ENCODE peak calls at places on chromosomes 6 and 20, in four cellular contexts. X is GM20000, S is ovary, N is DMS153. U is an unnamed sample.

GRCh38 chr6:49463612-49463967 is 420 bp downstream of the CENPQ start:
- DNase-seq in N (no peak), X (no peak), S (no peak), U (peak; percentile 14)

GRCh38 chr20:53402233-53403005 is 191.2 kb downstream of the ZNF217 start:
- DNase-seq in N (no peak), X (no peak), S (no peak), U (no peak)

GRCh38 chr6:79984261-79984660 is 20.2 kb upstream of the TTK start:
- DNase-seq in X (no peak), N (no peak), S (no peak), U (no peak)

GRCh38 chr6:136676075-136676474 is 116.2 kb downstream of the MAP3K5 start:
- DNase-seq in N (no peak), X (no peak), S (no peak), U (no peak)

GRCh38 chr20:49166534-49167449 is 21.3 kb downstream of the STAU1 start:
- DNase-seq in S (no peak), X (peak; percentile 48), N (no peak), U (no peak)

GRCh38 chr6:124463271-124463670 is 499.0 kb upstream of the RNF217 start:
- DNase-seq in N (peak; percentile 73), S (no peak), X (no peak), U (peak; percentile 69)

GRCh38 chr20:59013959-59014608 is 5.1 kb upstream of the TUBB1 start:
- DNase-seq in X (no peak), N (no peak), S (no peak), U (no peak)

GRCh38 chr20:24670981-24671380 is 201.6 kb downstream of the SYNDIG1 start:
- DNase-seq in N (no peak), X (no peak), S (no peak), U (no peak)

GRCh38 chr6:13811627-13812358 is 2.6 kb downstream of the MCUR1 start:
- DNase-seq in X (no peak), N (no peak), S (no peak), U (no peak)

GRCh38 chr6:135675862-135676261 is 175.6 kb upstream of the PDE7B start:
- DNase-seq in S (no peak), X (peak; percentile 33), N (no peak), U (no peak)

GRCh38 chr6:5674141-5674540 is 332.6 kb downstream of the NRN1 start:
- DNase-seq in S (no peak), N (no peak), X (no peak), U (no peak)

GRCh38 chr20:23047001-23047737 is 2.3 kb downstream of the THBD start:
- DNase-seq in N (no peak), X (no peak), S (no peak), U (peak; percentile 56)

GRCh38 chr6:154602296-154602695 is 91.8 kb upstream of the CNKSR3 start:
- DNase-seq in X (no peak), N (no peak), S (no peak), U (no peak)

GRCh38 chr6:41000248-41000647 is 38.8 kb downstream of the UNC5CL start:
- DNase-seq in N (no peak), S (no peak), X (no peak), U (no peak)

GRCh38 chr20:48760403-48760889 is 67.4 kb downstream of the PREX1 start:
- DNase-seq in X (peak; percentile 66), S (no peak), N (no peak), U (peak; percentile 53)

GRCh38 chr20:56411759-56412472 is at the start of gene CASS4:
- DNase-seq in S (peak; percentile 46), N (no peak), X (peak; percentile 31), U (no peak)

GRCh38 chr6:148152244-148152643 is 190.4 kb upstream of the SASH1 start:
- DNase-seq in X (no peak), N (no peak), S (no peak), U (no peak)